ENCODE peak calls at places on chromosomes 12 and 14, in five cellular contexts. D is IMR-90, X is HepG2, N is K562, O is H1. F is an unnamed sample.
A peak's percentile ranks its signal among the peaks of the same experiment; 100 is the strongest.

GRCh38 chr14:96192975-96193805 is 11.4 kb upstream of the BDKRB2 start:
- DNase-seq in D (no peak), X (no peak), N (no peak), O (no peak), F (no peak)

GRCh38 chr14:73203527-73203926 is 33.8 kb upstream of the PAPLN start:
- DNase-seq in D (no peak), X (no peak), N (no peak), O (no peak), F (no peak)

GRCh38 chr12:754238-754816 is 1.9 kb downstream of the WNK1 start:
- DNase-seq in D (no peak), X (no peak), N (no peak), O (no peak), F (peak; percentile 41)

GRCh38 chr12:120468846-120469449 is 600 bp downstream of the SRSF9 start:
- DNase-seq in D (peak; percentile 10), X (no peak), N (peak; percentile 92), O (no peak), F (peak; percentile 36)

GRCh38 chr12:105214670-105215375 is 21.2 kb downstream of the APPL2 start:
- DNase-seq in D (no peak), X (peak; percentile 59), N (no peak), O (no peak), F (peak; percentile 33)

GRCh38 chr14:71070169-71070568 is 162.9 kb downstream of the PCNX1 start:
- DNase-seq in D (peak; percentile 35), X (no peak), N (no peak), O (no peak), F (no peak)

GRCh38 chr14:61860294-61860918 is 98.2 kb downstream of the SNAPC1 start:
- DNase-seq in D (peak; percentile 42), X (peak; percentile 34), N (peak; percentile 54), O (peak; percentile 82), F (peak; percentile 50)

GRCh38 chr12:110699591-110700445 is 10.9 kb upstream of the HVCN1 start:
- DNase-seq in D (no peak), X (peak; percentile 39), N (peak; percentile 58), O (no peak), F (no peak)

GRCh38 chr12:19382111-19382526 is 57.2 kb upstream of the AEBP2 start:
- DNase-seq in D (peak; percentile 93), X (peak; percentile 9), N (no peak), O (no peak), F (peak; percentile 88)

GRCh38 chr12:123712780-123713319 is 697 bp downstream of the ATP6V0A2 start:
- DNase-seq in D (no peak), X (peak; percentile 2), N (no peak), O (no peak), F (no peak)

GRCh38 chr14:68317239-68317638 is 475.6 kb downstream of the ZFP36L1 start:
- DNase-seq in D (no peak), X (no peak), N (no peak), O (no peak), F (no peak)

GRCh38 chr12:91732086-91732485 is 413.6 kb downstream of the BTG1 start:
- DNase-seq in D (peak; percentile 46), X (no peak), N (no peak), O (no peak), F (no peak)

GRCh38 chr14:45434221-45434620 is 181.2 kb upstream of the MIS18BP1 start:
- DNase-seq in D (no peak), X (no peak), N (no peak), O (no peak), F (no peak)

GRCh38 chr14:43172899-43173548 is 1334.1 kb downstream of the FSCB start:
- DNase-seq in D (no peak), X (peak; percentile 66), N (no peak), O (no peak), F (peak; percentile 4)

GRCh38 chr14:54182419-54183040 is 214.3 kb upstream of the CDKN3 start:
- DNase-seq in D (peak; percentile 74), X (peak; percentile 33), N (no peak), O (no peak), F (no peak)

GRCh38 chr12:131831635-131832041 is 3.4 kb downstream of the MMP17 start:
- DNase-seq in D (peak; percentile 53), X (no peak), N (peak; percentile 45), O (no peak), F (no peak)

GRCh38 chr12:66403746-66404145 is 101.5 kb downstream of the HELB start:
- DNase-seq in D (no peak), X (no peak), N (no peak), O (no peak), F (no peak)

GRCh38 chr12:80226576-80226975 is 127.2 kb downstream of the OTOGL start:
- DNase-seq in D (peak; percentile 68), X (no peak), N (no peak), O (no peak), F (no peak)

GRCh38 chr14:105484069-105484996 is 2.4 kb upstream of the CRIP1 start:
- DNase-seq in D (no peak), X (no peak), N (no peak), O (peak; percentile 42), F (peak; percentile 53)

GRCh38 chr14:58146399-58146798 is 5.6 kb downstream of the ARMH4 start:
- DNase-seq in D (no peak), X (no peak), N (no peak), O (no peak), F (no peak)

GRCh38 chr12:52270541-52271070 is 3.8 kb upstream of the KRT86 start:
- DNase-seq in D (no peak), X (no peak), N (no peak), O (no peak), F (no peak)

GRCh38 chr14:99600232-99600888 is 3.6 kb downstream of the CCDC85C start:
- DNase-seq in D (no peak), X (no peak), N (no peak), O (no peak), F (no peak)

GRCh38 chr12:19273482-19274330 is 144.2 kb downstream of the PLEKHA5 start:
- DNase-seq in D (peak; percentile 97), X (peak; percentile 56), N (no peak), O (no peak), F (peak; percentile 79)

GRCh38 chr12:63976902-63977395 is 132.4 kb downstream of the SRGAP1 start:
- DNase-seq in D (no peak), X (no peak), N (no peak), O (no peak), F (no peak)

GRCh38 chr14:76201162-76201561 is 49.4 kb downstream of the GPATCH2L start:
- DNase-seq in D (peak; percentile 98), X (no peak), N (no peak), O (no peak), F (peak; percentile 54)

GRCh38 chr12:54977857-54978256 is 6.7 kb downstream of the TESPA1 start:
- DNase-seq in D (no peak), X (no peak), N (no peak), O (no peak), F (no peak)

GRCh38 chr14:78446807-78447206 is 276.6 kb downstream of the NRXN3 start:
- DNase-seq in D (no peak), X (no peak), N (no peak), O (no peak), F (no peak)

GRCh38 chr12:116502141-116502725 is 56.9 kb upstream of the MAP1LC3B2 start:
- DNase-seq in D (no peak), X (no peak), N (no peak), O (no peak), F (no peak)

GRCh38 chr14:103696466-103697071 is 18.7 kb downstream of the XRCC3 start:
- DNase-seq in D (peak; percentile 91), X (no peak), N (no peak), O (no peak), F (no peak)

GRCh38 chr14:52266179-52266578 is 1.3 kb upstream of the PTGDR start:
- DNase-seq in D (peak; percentile 49), X (no peak), N (no peak), O (no peak), F (no peak)

GRCh38 chr12:678747-679712 is 15.8 kb upstream of the NINJ2 start:
- DNase-seq in D (no peak), X (no peak), N (no peak), O (no peak), F (no peak)

DNA sequence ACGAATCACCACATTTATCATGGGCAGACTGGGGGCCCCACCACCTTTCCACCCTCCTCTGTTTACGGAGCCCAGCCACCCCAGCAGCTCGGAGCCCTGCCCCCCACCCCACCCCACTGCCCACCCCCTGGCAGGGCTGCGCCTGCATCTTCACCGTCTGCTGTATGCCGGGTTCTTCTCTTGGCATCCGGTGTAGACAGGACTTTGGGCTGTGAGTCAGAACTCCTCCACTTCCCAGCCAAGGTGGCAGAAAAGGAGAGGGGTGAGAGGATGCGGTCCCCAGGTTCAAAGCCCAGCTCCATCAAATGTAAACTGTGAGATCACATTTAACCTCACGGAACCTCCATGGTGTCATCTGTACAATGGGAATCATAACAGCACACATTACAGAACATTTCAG is 292.5 kb upstream of the RTL1 start:
- DNase-seq in D (no peak), X (no peak), N (no peak), O (peak; percentile 31), F (no peak)
- TF ChIP-seq MAFK in D (no peak), X (no peak), N (no peak), O (no peak), F (no peak)

GRCh38 chr12:30753761-30754382 is 879 bp downstream of the CAPRIN2 start:
- DNase-seq in D (peak; percentile 32), X (no peak), N (no peak), O (no peak), F (peak; percentile 19)

GRCh38 chr12:30752255-30752654 is 2.5 kb downstream of the CAPRIN2 start:
- DNase-seq in D (no peak), X (no peak), N (no peak), O (no peak), F (no peak)

GRCh38 chr12:30754383-30754749 is 385 bp downstream of the CAPRIN2 start:
- DNase-seq in D (no peak), X (no peak), N (no peak), O (no peak), F (peak; percentile 15)

GRCh38 chr12:30754750-30755394 is at the start of gene CAPRIN2:
- DNase-seq in D (peak; percentile 93), X (peak; percentile 90), N (peak; percentile 90), O (peak; percentile 95), F (peak; percentile 97)

DNA sequence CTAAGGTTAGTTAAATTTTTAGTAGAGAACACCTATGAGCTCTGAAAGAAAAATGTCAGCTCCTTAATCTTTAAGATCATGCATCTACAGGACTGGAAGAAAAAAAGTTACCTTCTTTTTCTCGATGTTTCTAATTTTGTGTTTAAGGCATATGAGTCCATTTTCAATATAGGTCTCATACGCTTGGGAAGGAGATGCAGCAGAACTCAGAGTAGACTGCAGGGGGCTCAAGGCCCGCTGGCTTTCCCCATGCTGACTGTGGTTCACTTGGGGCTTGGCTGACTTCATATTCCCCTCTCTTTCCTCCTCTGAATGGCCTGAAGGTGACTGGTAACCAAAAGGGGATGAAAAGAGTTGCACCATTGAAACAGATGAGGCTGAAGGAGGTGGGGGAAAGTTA is 1.5 kb downstream of the CAPRIN2 start:
- DNase-seq in D (peak; percentile 39), X (peak; percentile 56), N (peak; percentile 36), O (no peak), F (peak; percentile 40)
- TF ChIP-seq MAFK in D (no peak), X (no peak), N (no peak), O (no peak), F (no peak)

GRCh38 chr14:47485421-47485820 is 190.0 kb downstream of the MDGA2 start:
- DNase-seq in D (no peak), X (no peak), N (no peak), O (no peak), F (no peak)
- TF ChIP-seq MAFK in D (no peak), X (no peak), N (no peak), O (no peak), F (no peak)

GRCh38 chr12:22101749-22102243 is 55.8 kb downstream of the CMAS start:
- DNase-seq in D (peak; percentile 89), X (no peak), N (no peak), O (no peak), F (no peak)
- TF ChIP-seq MAFK in D (peak; percentile 71), X (no peak), N (no peak), O (no peak), F (no peak)